ENCODE peak calls at places on chromosomes 5 and 9, in five cellular contexts. One of them, this sample, is unnamed.

GRCh38 chr5:54845567-54845941 is 139.8 kb downstream of the ESM1 start:
- DNase-seq in kidney epithelial cell: no peak
- DNase-seq in fibroblast of lung: peak
- DNase-seq in AG09309: no peak
- DNase-seq in coronary artery: no peak
- DNase-seq in this sample: no peak

GRCh38 chr9:105608685-105609598 is 51.0 kb downstream of the FKTN start:
- DNase-seq in coronary artery: no peak
- DNase-seq in fibroblast of lung: peak
- DNase-seq in kidney epithelial cell: peak
- DNase-seq in AG09309: no peak
- DNase-seq in this sample: peak

GRCh38 chr9:12771891-12772290 is 2.9 kb upstream of the LURAP1L start:
- DNase-seq in AG09309: no peak
- DNase-seq in fibroblast of lung: no peak
- DNase-seq in coronary artery: no peak
- DNase-seq in kidney epithelial cell: peak
- DNase-seq in this sample: no peak

GRCh38 chr5:172420215-172420934 is 34.0 kb downstream of the SH3PXD2B start:
- DNase-seq in fibroblast of lung: peak
- DNase-seq in coronary artery: peak
- DNase-seq in kidney epithelial cell: no peak
- DNase-seq in AG09309: peak
- DNase-seq in this sample: peak

GRCh38 chr9:26296910-26297309 is 595.7 kb downstream of the CAAP1 start:
- DNase-seq in AG09309: peak
- DNase-seq in kidney epithelial cell: no peak
- DNase-seq in fibroblast of lung: no peak
- DNase-seq in coronary artery: no peak
- DNase-seq in this sample: no peak

GRCh38 chr9:35380619-35381018 is 109.3 kb upstream of the RUSC2 start:
- DNase-seq in coronary artery: no peak
- DNase-seq in fibroblast of lung: no peak
- DNase-seq in kidney epithelial cell: no peak
- DNase-seq in AG09309: no peak
- DNase-seq in this sample: no peak

GRCh38 chr9:134564431-134565170 is 77.0 kb upstream of the COL5A1 start:
- DNase-seq in fibroblast of lung: peak
- DNase-seq in AG09309: peak
- DNase-seq in coronary artery: peak
- DNase-seq in kidney epithelial cell: no peak
- DNase-seq in this sample: no peak

GRCh38 chr9:15622596-15622995 is 69.8 kb downstream of the CCDC171 start:
- DNase-seq in coronary artery: no peak
- DNase-seq in kidney epithelial cell: peak
- DNase-seq in fibroblast of lung: peak
- DNase-seq in AG09309: no peak
- DNase-seq in this sample: no peak

GRCh38 chr5:84383296-84383815 is 1.3 kb downstream of the EDIL3 start:
- DNase-seq in kidney epithelial cell: no peak
- DNase-seq in fibroblast of lung: no peak
- DNase-seq in coronary artery: peak
- DNase-seq in AG09309: no peak
- DNase-seq in this sample: no peak

GRCh38 chr5:86880785-86881492 is 263.2 kb downstream of the COX7C start:
- DNase-seq in AG09309: peak
- DNase-seq in kidney epithelial cell: peak
- DNase-seq in fibroblast of lung: peak
- DNase-seq in coronary artery: no peak
- DNase-seq in this sample: peak

GRCh38 chr5:137231535-137231934 is 267.6 kb downstream of the SPOCK1 start:
- DNase-seq in coronary artery: no peak
- DNase-seq in kidney epithelial cell: no peak
- DNase-seq in fibroblast of lung: no peak
- DNase-seq in AG09309: no peak
- DNase-seq in this sample: peak

GRCh38 chr5:40904205-40904993 is 4.9 kb upstream of the C7 start:
- DNase-seq in fibroblast of lung: peak
- DNase-seq in AG09309: peak
- DNase-seq in kidney epithelial cell: peak
- DNase-seq in coronary artery: no peak
- DNase-seq in this sample: peak

GRCh38 chr5:148147415-148147814 is 20.9 kb upstream of the SPINK14 start:
- DNase-seq in coronary artery: no peak
- DNase-seq in kidney epithelial cell: no peak
- DNase-seq in fibroblast of lung: no peak
- DNase-seq in AG09309: no peak
- DNase-seq in this sample: peak

GRCh38 chr9:138022121-138022741 is 144.6 kb downstream of the CACNA1B start:
- DNase-seq in AG09309: no peak
- DNase-seq in fibroblast of lung: no peak
- DNase-seq in coronary artery: no peak
- DNase-seq in kidney epithelial cell: no peak
- DNase-seq in this sample: peak

GRCh38 chr5:10530601-10531320 is 33.1 kb upstream of the ANKRD33B start:
- DNase-seq in kidney epithelial cell: no peak
- DNase-seq in fibroblast of lung: no peak
- DNase-seq in AG09309: no peak
- DNase-seq in coronary artery: no peak
- DNase-seq in this sample: no peak

GRCh38 chr9:78358329-78359051 is 61.6 kb downstream of the PSAT1 start:
- DNase-seq in coronary artery: no peak
- DNase-seq in kidney epithelial cell: no peak
- DNase-seq in fibroblast of lung: no peak
- DNase-seq in AG09309: no peak
- DNase-seq in this sample: no peak

GRCh38 chr9:37035472-37036236 is 1.6 kb upstream of the PAX5 start:
- DNase-seq in fibroblast of lung: peak
- DNase-seq in coronary artery: no peak
- DNase-seq in kidney epithelial cell: no peak
- DNase-seq in AG09309: no peak
- DNase-seq in this sample: no peak

GRCh38 chr5:75049581-75050274 is 2.6 kb downstream of the GCNT4 start:
- DNase-seq in fibroblast of lung: peak
- DNase-seq in coronary artery: no peak
- DNase-seq in AG09309: no peak
- DNase-seq in kidney epithelial cell: no peak
- DNase-seq in this sample: peak

GRCh38 chr9:92952861-92953620 is 5.7 kb downstream of the FGD3 start:
- DNase-seq in fibroblast of lung: no peak
- DNase-seq in coronary artery: no peak
- DNase-seq in kidney epithelial cell: no peak
- DNase-seq in AG09309: no peak
- DNase-seq in this sample: no peak

GRCh38 chr5:34715711-34716110 is 59.6 kb downstream of the RAI14 start:
- DNase-seq in fibroblast of lung: no peak
- DNase-seq in coronary artery: no peak
- DNase-seq in AG09309: no peak
- DNase-seq in kidney epithelial cell: no peak
- DNase-seq in this sample: no peak

GRCh38 chr9:112076814-112077213 is 98.3 kb downstream of the SUSD1 start:
- DNase-seq in coronary artery: no peak
- DNase-seq in kidney epithelial cell: no peak
- DNase-seq in fibroblast of lung: no peak
- DNase-seq in AG09309: no peak
- DNase-seq in this sample: no peak

GRCh38 chr5:124200381-124200780 is 546.1 kb downstream of the ZNF608 start:
- DNase-seq in kidney epithelial cell: no peak
- DNase-seq in AG09309: no peak
- DNase-seq in coronary artery: no peak
- DNase-seq in fibroblast of lung: no peak
- DNase-seq in this sample: no peak

GRCh38 chr5:72108200-72109050 is 1.1 kb downstream of the MAP1B start:
- DNase-seq in AG09309: no peak
- DNase-seq in fibroblast of lung: peak
- DNase-seq in kidney epithelial cell: no peak
- DNase-seq in coronary artery: peak
- DNase-seq in this sample: no peak

GRCh38 chr5:132655821-132656773 is 1.9 kb upstream of the IL13 start:
- DNase-seq in AG09309: no peak
- DNase-seq in coronary artery: peak
- DNase-seq in fibroblast of lung: peak
- DNase-seq in kidney epithelial cell: no peak
- DNase-seq in this sample: no peak

GRCh38 chr5:106393276-106393675 is 1277.5 kb downstream of the EFNA5 start:
- DNase-seq in fibroblast of lung: no peak
- DNase-seq in AG09309: no peak
- DNase-seq in kidney epithelial cell: no peak
- DNase-seq in coronary artery: no peak
- DNase-seq in this sample: no peak

GRCh38 chr5:123455095-123455494 is 31.9 kb upstream of the CEP120 start:
- DNase-seq in coronary artery: no peak
- DNase-seq in fibroblast of lung: no peak
- DNase-seq in AG09309: no peak
- DNase-seq in kidney epithelial cell: no peak
- DNase-seq in this sample: no peak

GRCh38 chr9:91991621-91992435 is 41.8 kb upstream of the ROR2 start:
- DNase-seq in coronary artery: no peak
- DNase-seq in kidney epithelial cell: no peak
- DNase-seq in fibroblast of lung: peak
- DNase-seq in AG09309: no peak
- DNase-seq in this sample: no peak

GRCh38 chr5:150020249-150020648 is 19.7 kb downstream of the HMGXB3 start:
- DNase-seq in kidney epithelial cell: no peak
- DNase-seq in fibroblast of lung: no peak
- DNase-seq in AG09309: no peak
- DNase-seq in coronary artery: no peak
- DNase-seq in this sample: no peak

GRCh38 chr5:150023136-150023535 is 22.6 kb downstream of the HMGXB3 start:
- DNase-seq in fibroblast of lung: no peak
- DNase-seq in AG09309: no peak
- DNase-seq in kidney epithelial cell: no peak
- DNase-seq in coronary artery: no peak
- DNase-seq in this sample: no peak

GRCh38 chr5:150021491-150022162 is 21.1 kb downstream of the HMGXB3 start:
- DNase-seq in AG09309: no peak
- DNase-seq in kidney epithelial cell: no peak
- DNase-seq in fibroblast of lung: peak
- DNase-seq in coronary artery: no peak
- DNase-seq in this sample: no peak

GRCh38 chr5:150022681-150023080 is 22.1 kb downstream of the HMGXB3 start:
- DNase-seq in AG09309: no peak
- DNase-seq in coronary artery: no peak
- DNase-seq in fibroblast of lung: no peak
- DNase-seq in kidney epithelial cell: no peak
- DNase-seq in this sample: no peak

DNA sequence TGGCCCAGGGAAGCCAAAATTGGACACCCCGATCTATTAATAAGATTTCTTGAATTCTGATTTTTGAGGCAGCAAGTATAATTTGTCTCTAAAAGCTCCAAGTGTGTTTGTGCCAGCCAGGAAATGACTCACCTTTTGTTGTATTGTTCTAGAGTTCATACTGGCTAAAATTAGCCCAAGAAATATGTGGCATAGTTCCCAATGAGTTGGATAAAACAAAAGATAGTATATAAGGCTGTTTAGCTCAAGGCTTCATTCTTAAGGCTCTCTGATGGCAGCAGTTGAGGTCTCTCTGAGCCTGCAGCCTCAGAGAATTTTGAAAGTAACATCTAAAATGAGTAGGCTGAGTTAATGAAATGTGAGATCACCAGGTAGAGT is 21.6 kb downstream of the HMGXB3 start:
- DNase-seq in coronary artery: no peak
- DNase-seq in AG09309: peak
- DNase-seq in kidney epithelial cell: no peak
- DNase-seq in fibroblast of lung: peak
- DNase-seq in this sample: no peak
- H3K4me3 ChIP-seq in coronary artery: no peak
- H3K4me3 ChIP-seq in AG09309: no peak
- H3K4me3 ChIP-seq in kidney epithelial cell: no peak
- H3K4me3 ChIP-seq in fibroblast of lung: no peak
- H3K4me3 ChIP-seq in this sample: no peak

GRCh38 chr9:131179561-131180219 is 54.3 kb downstream of the NUP214 start:
- DNase-seq in AG09309: peak
- DNase-seq in fibroblast of lung: peak
- DNase-seq in coronary artery: no peak
- DNase-seq in kidney epithelial cell: peak
- DNase-seq in this sample: no peak

GRCh38 chr9:131180454-131180853 is 55.1 kb downstream of the NUP214 start:
- DNase-seq in coronary artery: no peak
- DNase-seq in AG09309: peak
- DNase-seq in fibroblast of lung: peak
- DNase-seq in kidney epithelial cell: no peak
- DNase-seq in this sample: no peak

GRCh38 chr9:131178382-131178781 is 53.0 kb downstream of the NUP214 start:
- DNase-seq in fibroblast of lung: peak
- DNase-seq in kidney epithelial cell: no peak
- DNase-seq in AG09309: no peak
- DNase-seq in coronary artery: no peak
- DNase-seq in this sample: peak

GRCh38 chr9:131178895-131179294 is 53.5 kb downstream of the NUP214 start:
- DNase-seq in fibroblast of lung: no peak
- DNase-seq in AG09309: no peak
- DNase-seq in coronary artery: no peak
- DNase-seq in kidney epithelial cell: no peak
- DNase-seq in this sample: no peak

GRCh38 chr9:131181091-131181681 is 55.8 kb downstream of the NUP214 start:
- DNase-seq in coronary artery: no peak
- DNase-seq in kidney epithelial cell: no peak
- DNase-seq in AG09309: no peak
- DNase-seq in fibroblast of lung: no peak
- DNase-seq in this sample: no peak
- TF ChIP-seq CTCF in coronary artery: no peak
- TF ChIP-seq CTCF in kidney epithelial cell: no peak
- TF ChIP-seq CTCF in AG09309: no peak
- TF ChIP-seq CTCF in fibroblast of lung: no peak
- TF ChIP-seq CTCF in this sample: no peak

DNA sequence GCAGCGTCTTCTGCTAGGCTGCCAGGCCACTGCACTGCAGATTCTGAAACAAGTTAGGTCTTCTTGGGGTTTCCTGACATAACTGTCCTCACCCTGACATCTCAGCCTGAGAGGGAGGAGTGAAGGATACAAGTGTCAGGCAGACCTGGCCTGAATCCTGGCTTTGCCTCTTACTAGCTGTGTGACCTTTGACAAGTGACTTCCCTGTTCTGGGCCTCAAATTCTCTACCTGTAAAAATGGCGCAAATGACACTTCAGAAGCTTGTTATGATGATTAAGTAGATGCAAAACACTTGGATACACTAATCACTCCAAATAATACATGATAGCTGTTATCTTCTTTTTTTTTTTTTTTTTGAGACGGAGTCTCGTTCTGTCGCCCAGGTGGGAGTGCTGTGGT is 119.2 kb upstream of the BOD1 start:
- DNase-seq in fibroblast of lung: no peak
- DNase-seq in AG09309: no peak
- DNase-seq in coronary artery: no peak
- DNase-seq in kidney epithelial cell: no peak
- DNase-seq in this sample: no peak
- H3K4me3 ChIP-seq in fibroblast of lung: no peak
- H3K4me3 ChIP-seq in AG09309: no peak
- H3K4me3 ChIP-seq in coronary artery: no peak
- H3K4me3 ChIP-seq in kidney epithelial cell: no peak
- H3K4me3 ChIP-seq in this sample: no peak

DNA sequence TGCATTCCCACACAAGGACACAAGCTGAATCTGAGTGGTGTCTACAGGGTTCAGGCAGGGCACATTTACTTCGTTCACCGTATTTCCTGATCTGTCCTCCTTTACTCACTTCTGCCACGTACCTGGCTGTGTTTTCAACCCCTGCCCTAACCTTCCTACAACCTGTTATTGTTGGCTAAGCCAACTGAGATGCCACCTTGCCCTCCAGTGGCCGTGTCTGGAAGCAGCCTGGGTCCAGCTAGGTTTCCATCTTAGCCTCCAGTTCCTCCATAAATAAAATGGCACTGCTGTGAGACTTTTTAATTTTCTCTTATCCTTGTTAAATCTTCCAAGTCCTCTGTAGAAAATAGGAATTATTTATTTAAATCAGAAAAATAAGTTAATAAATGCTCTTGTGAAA is 64.8 kb downstream of the ATP10B start:
- DNase-seq in AG09309: no peak
- DNase-seq in kidney epithelial cell: no peak
- DNase-seq in coronary artery: no peak
- DNase-seq in fibroblast of lung: no peak
- DNase-seq in this sample: no peak
- TF ChIP-seq CTCF in AG09309: peak
- TF ChIP-seq CTCF in kidney epithelial cell: peak
- TF ChIP-seq CTCF in coronary artery: no peak
- TF ChIP-seq CTCF in fibroblast of lung: no peak
- TF ChIP-seq CTCF in this sample: peak

This sample was measured in LNCaP clone FGC.